ENCODE peak calls at places on chromosomes 5 and 9, in eight cellular contexts. A is fibroblast of lung, X is cardiac fibroblast, U is astrocyte, F is AG04449, J is cardiac muscle cell, H is A673, Q is HFFc6. I is an unnamed sample.
A peak's percentile ranks its signal among the peaks of the same experiment; 100 is the strongest.

GRCh38 chr5:87069974-87070608 is 197.6 kb upstream of the RASA1 start:
- DNase-seq in A (peak; percentile 77), X (peak; percentile 81), U (peak; percentile 51), F (peak; percentile 31), J (peak; percentile 81), H (peak; percentile 65), Q (peak; percentile 68), I (peak; percentile 32)

GRCh38 chr5:134440185-134440755 is 28.6 kb upstream of the CDKN2AIPNL start:
- DNase-seq in A (no peak), X (no peak), U (no peak), F (no peak), J (no peak), H (no peak), Q (no peak), I (no peak)

GRCh38 chr5:137075163-137075970 is 423.8 kb downstream of the SPOCK1 start:
- DNase-seq in A (no peak), X (peak; percentile 35), U (no peak), F (no peak), J (peak; percentile 41), H (peak; percentile 67), Q (peak; percentile 36), I (peak; percentile 69)

GRCh38 chr5:10106806-10107205 is 142.9 kb downstream of the ATPSCKMT start:
- DNase-seq in A (no peak), X (no peak), U (no peak), F (no peak), J (peak; percentile 10), H (no peak), Q (peak; percentile 16), I (no peak)

GRCh38 chr5:112685929-112686328 is 51.8 kb upstream of the APC start:
- DNase-seq in A (no peak), X (peak; percentile 81), U (peak; percentile 79), F (peak; percentile 55), J (peak; percentile 75), H (no peak), Q (peak; percentile 39), I (no peak)

GRCh38 chr9:109297899-109298298 is 23.0 kb downstream of the EPB41L4B start:
- DNase-seq in A (peak; percentile 35), X (peak; percentile 34), U (peak; percentile 97), F (peak; percentile 58), J (peak; percentile 51), H (no peak), Q (peak; percentile 66), I (no peak)

GRCh38 chr5:134247411-134247810 is 21.5 kb upstream of the PPP2CA start:
- DNase-seq in A (peak; percentile 93), X (peak; percentile 73), U (peak; percentile 94), F (peak; percentile 63), J (peak; percentile 91), H (no peak), Q (peak; percentile 81), I (no peak)

GRCh38 chr5:10018670-10019069 is 231.0 kb downstream of the ATPSCKMT start:
- DNase-seq in A (peak; percentile 91), X (peak; percentile 94), U (peak; percentile 97), F (peak; percentile 80), J (peak; percentile 93), H (no peak), Q (peak; percentile 77), I (no peak)

GRCh38 chr5:146565764-146566163 is 49.8 kb upstream of the GPR151 start:
- DNase-seq in A (peak; percentile 44), X (peak; percentile 61), U (peak; percentile 60), F (no peak), J (peak; percentile 76), H (peak; percentile 82), Q (peak; percentile 73), I (peak; percentile 56)

GRCh38 chr9:129333961-129334743 is 156.1 kb upstream of the IER5L start:
- DNase-seq in A (peak; percentile 95), X (peak; percentile 99), U (peak; percentile 98), F (peak; percentile 86), J (peak; percentile 99), H (peak; percentile 88), Q (peak; percentile 79), I (no peak)

GRCh38 chr5:177431317-177432142 is 5.1 kb downstream of the GRK6 start:
- DNase-seq in A (no peak), X (no peak), U (no peak), F (no peak), J (no peak), H (no peak), Q (no peak), I (peak; percentile 59)

GRCh38 chr9:18385676-18386075 is 88.3 kb upstream of the ADAMTSL1 start:
- DNase-seq in A (no peak), X (no peak), U (peak; percentile 42), F (no peak), J (no peak), H (no peak), Q (peak; percentile 10), I (no peak)

GRCh38 chr5:7397005-7397546 is 1.1 kb downstream of the ADCY2 start:
- DNase-seq in A (no peak), X (no peak), U (peak; percentile 25), F (no peak), J (no peak), H (peak; percentile 35), Q (no peak), I (no peak)

GRCh38 chr5:9601055-9601739 is 29.0 kb downstream of the TAS2R1 start:
- DNase-seq in A (no peak), X (no peak), U (no peak), F (no peak), J (no peak), H (no peak), Q (no peak), I (no peak)

GRCh38 chr9:130963916-130964315 is 24.9 kb upstream of the FIBCD1 start:
- DNase-seq in A (peak; percentile 18), X (no peak), U (no peak), F (no peak), J (no peak), H (no peak), Q (no peak), I (no peak)

GRCh38 chr5:28430565-28431178 is 1392.3 kb upstream of the CDH9 start:
- DNase-seq in A (no peak), X (no peak), U (peak; percentile 17), F (no peak), J (no peak), H (no peak), Q (no peak), I (no peak)

DNA sequence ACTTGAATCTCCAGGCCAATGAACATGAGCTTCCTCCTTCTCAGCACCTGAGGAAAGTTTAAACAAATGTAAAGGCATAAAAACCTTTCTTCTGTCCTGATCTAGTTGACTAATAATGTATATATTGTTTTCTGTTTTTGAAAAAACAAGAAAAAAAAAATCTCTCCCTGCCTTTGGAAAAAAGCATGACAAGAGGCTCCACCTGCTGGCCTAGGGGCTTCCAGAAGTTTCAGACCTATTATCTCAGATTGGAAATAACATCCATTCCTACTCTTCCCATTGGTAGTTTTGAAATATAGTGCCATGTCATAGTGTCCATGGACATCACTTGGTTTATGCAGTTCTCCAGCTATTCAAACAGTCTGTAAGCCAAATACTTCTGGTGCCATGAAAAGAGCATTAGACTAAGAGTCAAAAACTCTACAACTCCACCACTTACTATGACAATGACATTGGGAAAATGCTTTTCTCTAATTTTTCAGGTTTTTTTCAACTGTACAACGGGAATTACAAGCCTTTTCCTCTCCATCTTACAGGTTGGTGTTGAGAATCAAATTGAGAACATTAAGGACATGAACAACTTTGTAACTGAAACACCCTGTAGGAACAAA is 409.6 kb upstream of the MPDZ start:
- DNase-seq in A (peak; percentile 57), X (peak; percentile 59), U (no peak), F (no peak), J (peak; percentile 50), H (peak; percentile 43), Q (no peak), I (no peak)
- TF ChIP-seq CTCF in A (peak; percentile 39), X (peak; percentile 52), U (peak; percentile 34), F (no peak), J (peak; percentile 66), H (peak; percentile 60), Q (peak; percentile 58), I (no peak)

DNA sequence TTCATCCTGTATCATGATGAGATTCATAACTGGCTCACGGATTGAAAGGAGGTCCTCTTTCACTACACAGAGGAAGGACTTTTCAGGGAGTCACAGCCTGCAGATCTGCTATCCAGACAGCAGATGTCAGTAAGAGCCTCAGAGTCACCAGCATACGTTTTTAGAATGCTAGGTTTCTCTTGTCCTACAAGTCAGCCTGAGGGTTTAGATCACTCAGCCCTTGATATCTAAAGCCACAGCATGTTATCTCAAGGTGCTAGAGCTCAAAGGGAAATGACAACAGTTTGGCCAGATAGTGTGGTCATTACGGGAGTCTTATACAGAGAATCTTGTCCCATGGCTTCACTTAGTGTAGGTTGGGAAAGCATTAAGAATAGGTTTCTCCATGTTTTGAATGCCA is 30.9 kb upstream of the SLC46A2 start:
- DNase-seq in A (peak; percentile 65), X (peak; percentile 69), U (peak; percentile 42), F (peak; percentile 23), J (peak; percentile 72), H (peak; percentile 60), Q (peak; percentile 60), I (no peak)
- TF ChIP-seq CTCF in A (peak; percentile 62), X (peak; percentile 67), U (peak; percentile 48), F (peak; percentile 51), J (peak; percentile 77), H (peak; percentile 67), Q (peak; percentile 73), I (peak; percentile 28)

DNA sequence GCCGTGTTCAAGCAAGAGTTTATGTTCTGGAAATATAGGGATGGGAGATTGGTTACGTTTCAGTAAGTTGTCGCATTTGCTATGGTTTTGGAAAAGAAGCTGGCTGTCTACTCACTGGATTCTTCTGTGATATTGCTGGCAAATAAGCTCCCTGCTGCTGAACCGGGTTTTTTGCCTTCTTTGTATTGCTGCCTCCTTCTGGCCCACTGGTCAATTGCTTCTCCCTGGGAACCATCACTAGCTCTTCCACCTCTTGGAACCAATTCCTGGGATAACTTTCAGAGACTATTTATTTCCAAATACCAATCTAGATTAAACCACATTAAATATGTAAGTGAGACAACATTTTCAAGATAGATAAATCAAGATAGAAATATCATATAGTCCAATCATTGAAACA is 43.0 kb downstream of the NUDT12 start:
- DNase-seq in A (peak; percentile 1), X (peak; percentile 26), U (no peak), F (no peak), J (no peak), H (peak; percentile 25), Q (peak; percentile 37), I (no peak)
- TF ChIP-seq CTCF in A (peak; percentile 28), X (peak; percentile 67), U (peak; percentile 9), F (peak; percentile 9), J (peak; percentile 15), H (peak; percentile 48), Q (peak; percentile 74), I (no peak)

GRCh38 chr9:124520206-124520596 is 13.0 kb upstream of the NR5A1 start:
- DNase-seq in A (no peak), X (no peak), U (no peak), F (no peak), J (peak; percentile 10), H (no peak), Q (no peak), I (no peak)

GRCh38 chr9:124526174-124526573 is 19.0 kb upstream of the NR5A1 start:
- DNase-seq in A (no peak), X (no peak), U (no peak), F (no peak), J (no peak), H (no peak), Q (no peak), I (no peak)

GRCh38 chr9:124518116-124518515 is 10.9 kb upstream of the NR5A1 start:
- DNase-seq in A (no peak), X (no peak), U (no peak), F (no peak), J (no peak), H (no peak), Q (no peak), I (no peak)

GRCh38 chr9:124521142-124521541 is 13.9 kb upstream of the NR5A1 start:
- DNase-seq in A (no peak), X (no peak), U (no peak), F (no peak), J (no peak), H (no peak), Q (no peak), I (no peak)

GRCh38 chr9:124522121-124523098 is 15.2 kb upstream of the NR5A1 start:
- DNase-seq in A (no peak), X (no peak), U (no peak), F (no peak), J (no peak), H (no peak), Q (no peak), I (no peak)
- TF ChIP-seq CTCF in A (no peak), X (no peak), U (no peak), F (no peak), J (no peak), H (no peak), Q (peak; percentile 11), I (no peak)

I was measured in GM10248.